ENCODE peak calls at places on chromosomes 6 and 20, in six cellular contexts. K, I, J, F, N and O are unnamed samples. For H3K9me3, the result is how much of the 10 kb centered on the place peaks cover.

GRCh38 chr6:36607782-36608386 is 13.7 kb downstream of the SRSF3 start:
- DNase-seq in K (no peak), I (no peak), J (no peak), F (no peak), N (no peak), O (no peak)

GRCh38 chr20:568865-569415 is 25.4 kb upstream of the CSNK2A1 start:
- DNase-seq in K (no peak), I (no peak), J (no peak), F (no peak), N (no peak), O (no peak)

GRCh38 chr6:127146935-127147334 is 28.5 kb downstream of the RSPO3 start:
- DNase-seq in K (no peak), I (no peak), J (no peak), F (no peak), N (no peak), O (no peak)

GRCh38 chr6:132063204-132063603 is 112.0 kb upstream of the CCN2 start:
- DNase-seq in K (no peak), I (no peak), J (no peak), F (no peak), N (no peak), O (no peak)

GRCh38 chr6:21115111-21115510 is 478.4 kb upstream of the SOX4 start:
- DNase-seq in K (no peak), I (no peak), J (no peak), F (no peak), N (no peak), O (no peak)

GRCh38 chr20:64049060-64049886 is at the start of gene SOX18:
- DNase-seq in K (peak), I (no peak), J (peak), F (no peak), N (no peak), O (peak)

GRCh38 chr6:22926613-22927348 is 357.4 kb downstream of the HDGFL1 start:
- DNase-seq in K (no peak), I (no peak), J (no peak), F (no peak), N (no peak), O (no peak)

GRCh38 chr20:63138855-63139341 is 77.0 kb downstream of the YTHDF1 start:
- DNase-seq in K (peak), I (no peak), J (no peak), F (peak), N (peak), O (no peak)

GRCh38 chr20:9927224-9927623 is 88.3 kb upstream of the PAK5 start:
- DNase-seq in K (no peak), I (no peak), J (no peak), F (no peak), N (no peak), O (no peak)

GRCh38 chr6:12280458-12280857 is 9.7 kb upstream of the EDN1 start:
- DNase-seq in K (no peak), I (no peak), J (no peak), F (peak), N (no peak), O (no peak)

DNA sequence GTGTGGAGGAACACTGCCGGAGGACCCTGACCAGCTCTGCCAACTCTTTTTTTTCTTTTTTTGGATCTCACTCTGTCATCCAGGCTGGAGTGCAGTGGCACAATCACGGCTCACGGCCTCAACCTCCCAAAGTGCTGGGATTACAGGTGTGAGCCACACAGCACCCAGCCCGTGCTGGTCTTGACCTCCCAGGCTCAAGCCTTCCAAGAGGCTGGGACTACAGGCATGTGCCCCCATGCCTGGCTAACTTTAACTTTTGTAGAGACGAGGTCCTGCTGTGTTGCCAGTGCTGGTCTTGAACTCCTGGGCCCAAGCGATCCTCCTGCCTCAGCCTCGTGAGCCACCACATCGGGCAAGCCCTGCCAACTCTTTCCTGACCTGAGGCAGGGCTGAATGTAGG is 11.2 kb downstream of the GCNT2 start:
- DNase-seq in K (no peak), I (no peak), J (no peak), F (no peak), N (no peak), O (no peak)
- H3K4me3 ChIP-seq in K (peak), I (peak), J (no peak), F (peak), N (peak), O (peak)

GRCh38 chr6:55713411-55713810 is 134.4 kb upstream of the HMGCLL1 start:
- DNase-seq in K (no peak), I (no peak), J (no peak), F (no peak), N (no peak), O (no peak)
- H3K9me3 ChIP-seq in K (under half), I (under half), J (under half), F (under half), N (under half), O (under half)

GRCh38 chr6:71103150-71103549 is 146.3 kb upstream of the B3GAT2 start:
- DNase-seq in K (no peak), I (no peak), J (no peak), F (no peak), N (no peak), O (no peak)

DNA sequence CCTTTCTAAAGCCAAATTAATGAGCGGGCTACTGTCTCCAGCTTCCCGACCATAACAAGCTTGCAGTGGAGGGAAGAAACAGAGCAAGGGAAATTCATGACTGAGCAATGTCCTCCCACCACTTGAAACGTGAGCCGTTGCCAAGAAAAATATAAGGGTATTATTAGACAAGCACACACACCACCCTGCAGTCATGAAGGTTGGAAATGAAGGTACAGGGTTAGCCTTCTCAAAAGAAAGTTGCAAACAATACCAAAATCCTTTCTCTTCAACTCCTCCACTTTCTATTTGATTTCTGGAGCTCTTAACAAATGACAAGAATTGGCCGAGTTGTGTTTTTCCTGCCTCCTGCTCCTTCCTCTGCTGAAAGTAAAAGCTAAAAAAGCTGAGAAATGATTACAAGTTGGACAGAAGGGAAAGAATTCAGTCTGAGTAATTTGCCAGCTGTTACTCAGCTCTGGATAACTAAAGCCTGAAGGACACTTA is 151.1 kb upstream of the B3GAT2 start:
- DNase-seq in K (no peak), I (no peak), J (no peak), F (no peak), N (no peak), O (no peak)
- H3K4me3 ChIP-seq in K (peak), I (peak), J (no peak), F (peak), N (peak), O (peak)

GRCh38 chr6:161373905-161374451 is 100.1 kb upstream of the AGPAT4 start:
- DNase-seq in K (peak), I (peak), J (peak), F (peak), N (peak), O (peak)
- H3K9me3 ChIP-seq in K (under half), I (under half), J (under half), F (under half), N (under half), O (under half)

DNA sequence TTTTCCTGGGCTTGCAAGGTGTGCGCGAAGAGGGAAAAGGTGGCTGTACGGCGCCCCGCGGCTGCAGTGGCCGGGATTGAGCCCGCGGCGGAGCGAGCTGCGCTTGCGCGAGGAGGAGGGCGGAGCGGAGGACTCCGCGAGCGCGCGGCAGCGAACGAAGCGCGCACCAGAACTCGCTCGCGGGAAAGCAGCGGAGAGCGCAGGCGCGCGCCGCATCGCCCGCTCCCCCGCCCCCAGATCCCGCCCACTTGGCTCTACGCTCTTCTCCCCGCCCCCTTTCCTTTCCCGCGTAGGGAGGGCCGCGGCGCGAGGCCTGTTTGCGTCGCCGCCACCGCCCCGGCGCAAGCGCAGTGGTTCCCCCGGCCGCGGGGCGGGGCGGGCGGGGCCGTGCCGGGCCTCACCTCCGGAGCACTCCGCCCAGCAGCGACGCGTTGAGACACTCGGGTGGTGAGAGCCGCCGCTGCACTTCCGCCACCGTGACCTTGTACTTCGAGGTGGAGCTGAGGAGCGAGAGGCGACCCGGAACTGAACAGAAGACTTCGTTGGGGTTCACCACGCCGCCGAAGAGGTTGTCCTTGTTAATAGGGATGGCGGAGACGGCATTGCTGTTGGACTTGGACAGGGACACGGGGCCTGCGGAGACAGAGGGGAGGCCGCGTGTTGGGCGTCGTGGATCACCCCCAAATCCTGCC is 10.6 kb downstream of the TFAP2A start:
- DNase-seq in K (peak), I (peak), J (peak), F (peak), N (peak), O (peak)
- H3K4me3 ChIP-seq in K (peak), I (peak), J (peak), F (peak), N (peak), O (peak)

GRCh38 chr6:100464910-100465700 is at the start of gene SIM1:
- DNase-seq in K (peak), I (no peak), J (no peak), F (peak), N (no peak), O (peak)
- H3K9me3 ChIP-seq in K (under half), I (under half), J (under half), F (under half), N (under half), O (under half)

GRCh38 chr20:59331721-59332329 is 31.4 kb downstream of the EDN3 start:
- DNase-seq in K (no peak), I (no peak), J (no peak), F (no peak), N (no peak), O (no peak)
- H3K4me3 ChIP-seq in K (no peak), I (no peak), J (no peak), F (no peak), N (no peak), O (no peak)